ENCODE peak calls at places on chromosomes 1 and 21, in nine cellular contexts. C is osteoblast, L is PC-9, E is upper lobe of left lung, W is H9, K is fibroblast of mammary gland, Q is fibroblast of lung, J is omental fat pad, M is mammary epithelial cell. S is an unnamed sample.

GRCh38 chr1:97190326-97190725 is 468.7 kb downstream of the PTBP2 start:
- DNase-seq in M (peak), E (no peak), K (peak), Q (peak), L (no peak), W (no peak), J (no peak), C (peak), S (no peak)

GRCh38 chr1:194705123-194705522 is 1518.7 kb upstream of the B3GALT2 start:
- DNase-seq in J (no peak), W (no peak), M (no peak), L (no peak), C (no peak), K (no peak), E (no peak), Q (peak), S (no peak)

GRCh38 chr1:197776348-197777082 is 1.2 kb upstream of the DENND1B start:
- DNase-seq in E (no peak), L (no peak), M (peak), Q (peak), J (no peak), C (peak), W (no peak), K (peak), S (no peak)

GRCh38 chr1:218365600-218365999 is 20.5 kb downstream of the TGFB2 start:
- DNase-seq in W (no peak), K (no peak), J (no peak), Q (no peak), M (no peak), C (no peak), L (no peak), E (no peak), S (no peak)

GRCh38 chr21:43921602-43921978 is 56.6 kb downstream of the AGPAT3 start:
- DNase-seq in W (no peak), E (no peak), L (no peak), J (no peak), M (no peak), Q (no peak), K (no peak), C (no peak), S (no peak)

GRCh38 chr1:98145655-98146054 is 224.8 kb upstream of the DPYD start:
- DNase-seq in K (no peak), W (no peak), E (no peak), C (no peak), M (no peak), L (no peak), J (no peak), Q (no peak), S (no peak)

GRCh38 chr1:147890177-147890790 is 12.3 kb upstream of the GJA8 start:
- DNase-seq in E (peak), M (peak), J (peak), C (no peak), Q (peak), L (peak), W (peak), K (peak), S (peak)

GRCh38 chr1:20484526-20485462 is 1.2 kb downstream of the CAMK2N1 start:
- DNase-seq in Q (no peak), C (peak), W (no peak), L (no peak), J (no peak), M (no peak), K (no peak), E (peak), S (no peak)

GRCh38 chr1:17313910-17314309 is 5.9 kb downstream of the PADI4 start:
- DNase-seq in M (no peak), J (no peak), L (no peak), Q (no peak), W (no peak), C (no peak), K (no peak), E (no peak), S (no peak)

GRCh38 chr1:201970334-201971159 is 11.9 kb upstream of the RNPEP start:
- DNase-seq in L (no peak), E (no peak), K (peak), W (no peak), M (no peak), J (no peak), Q (no peak), C (no peak), S (no peak)

GRCh38 chr1:179969962-179970361 is 15.4 kb downstream of the CEP350 start:
- DNase-seq in C (no peak), J (no peak), E (no peak), M (no peak), L (no peak), Q (peak), K (peak), W (no peak), S (no peak)

GRCh38 chr21:31531967-31532366 is 127.5 kb upstream of the SOD1 start:
- DNase-seq in Q (no peak), M (no peak), C (no peak), L (no peak), J (no peak), K (no peak), E (no peak), W (no peak), S (no peak)

GRCh38 chr1:53593758-53594380 is 134.7 kb downstream of the DMRTB1 start:
- DNase-seq in L (no peak), J (no peak), C (no peak), K (no peak), W (peak), Q (peak), M (no peak), E (peak), S (no peak)

GRCh38 chr1:53931523-53931922 is 14.0 kb downstream of the IFT25 start:
- DNase-seq in L (no peak), Q (no peak), E (no peak), J (no peak), C (no peak), K (no peak), W (no peak), M (no peak), S (no peak)

GRCh38 chr1:229230136-229230892 is 40.6 kb upstream of the RAB4A start:
- DNase-seq in J (no peak), M (peak), L (no peak), K (no peak), Q (no peak), E (no peak), C (no peak), W (no peak), S (peak)

DNA sequence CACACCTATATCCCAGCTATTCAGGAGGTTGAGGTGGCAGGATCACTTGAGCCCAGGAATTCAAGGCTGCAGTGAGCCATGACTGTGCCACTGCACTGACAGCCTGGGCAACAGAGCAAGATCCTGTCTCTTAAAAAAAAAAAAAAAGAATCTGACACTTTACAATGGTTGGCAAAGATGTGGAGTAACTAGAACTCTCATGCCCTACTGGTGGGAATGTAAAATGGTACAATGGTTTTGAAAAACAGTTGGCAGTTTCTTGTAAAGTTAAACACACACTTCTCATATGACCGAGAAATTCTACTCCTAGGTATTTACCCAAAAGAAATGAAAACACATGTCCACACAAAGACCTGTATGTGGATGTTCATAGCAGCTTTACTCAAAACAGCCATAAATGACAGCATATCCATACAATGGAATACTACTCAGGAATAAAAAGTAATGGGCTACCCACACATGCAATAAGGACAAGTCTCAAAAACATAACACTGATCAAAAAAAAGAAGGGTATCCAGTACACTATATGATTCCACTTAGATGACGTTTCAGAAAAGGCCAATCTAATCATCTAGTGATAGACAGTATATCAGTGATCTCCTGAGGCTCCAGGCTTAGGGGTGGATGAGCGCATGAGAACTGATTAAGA is 58.1 kb downstream of the HLCS start:
- DNase-seq in L (no peak), K (no peak), E (no peak), Q (peak), W (no peak), J (no peak), M (no peak), C (no peak), S (no peak)
- TF ChIP-seq CTCF in L (no peak), K (no peak), E (no peak), Q (peak), W (peak), J (no peak), M (peak), C (peak), S (peak)

DNA sequence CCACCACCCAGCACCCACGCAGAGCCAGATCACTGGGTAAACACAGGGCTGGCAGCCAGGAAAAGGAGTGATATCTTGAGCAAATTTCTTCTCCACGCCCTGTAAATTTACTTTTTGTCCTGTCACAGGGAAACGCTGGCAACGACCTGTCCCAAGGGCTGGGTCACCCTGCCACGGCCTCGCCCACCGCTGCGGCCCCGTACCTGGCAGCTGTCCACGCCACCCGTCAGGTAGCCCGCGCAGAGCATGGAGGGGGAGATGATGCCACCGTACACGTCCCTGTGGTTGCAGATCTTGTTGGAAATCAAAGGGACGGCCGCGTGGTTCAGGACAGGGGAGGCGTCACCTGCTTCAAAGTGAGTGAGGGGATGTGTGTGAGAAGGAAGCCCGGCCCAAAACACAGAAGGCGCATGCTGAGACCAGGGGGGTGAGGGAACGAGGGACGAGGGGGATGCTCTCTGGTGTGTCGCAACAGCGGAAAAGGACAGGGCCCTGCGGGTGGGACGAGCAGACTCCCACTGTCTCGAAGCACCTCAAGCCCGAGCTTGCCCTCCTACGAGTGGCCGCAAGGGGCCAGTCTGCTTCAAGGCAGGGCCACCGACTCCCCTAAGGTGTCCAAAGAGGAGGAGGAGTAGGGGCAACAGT is 10.1 kb upstream of the TFF1 start:
- DNase-seq in W (peak), Q (no peak), L (no peak), K (no peak), M (no peak), J (no peak), E (peak), C (peak), S (no peak)
- TF ChIP-seq CTCF in W (peak), Q (no peak), L (no peak), K (no peak), M (peak), J (no peak), E (no peak), C (no peak), S (no peak)

DNA sequence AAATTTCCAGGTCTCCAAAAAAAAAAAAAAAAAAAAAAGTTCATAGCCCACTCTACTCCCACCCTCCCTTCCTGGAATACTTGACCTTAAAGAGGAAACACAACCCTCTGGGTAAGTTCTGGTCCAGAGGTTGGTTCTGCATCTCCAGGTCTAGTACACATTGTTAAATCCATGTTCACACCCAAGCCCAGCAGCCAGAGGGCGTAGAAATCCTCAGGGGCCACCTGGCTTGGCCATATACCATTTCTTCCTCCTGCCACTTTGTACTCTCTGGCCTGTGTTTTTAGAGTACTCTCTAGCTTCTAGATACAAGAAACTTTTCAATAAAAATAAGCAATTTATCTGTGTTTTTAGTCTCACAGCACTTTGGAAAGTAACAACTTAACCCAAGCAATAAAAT is 89.3 kb downstream of the PHTF1 start:
- DNase-seq in E (no peak), Q (no peak), W (no peak), C (no peak), K (no peak), L (no peak), J (no peak), M (no peak), S (no peak)
- TF ChIP-seq CTCF in E (no peak), Q (no peak), W (no peak), C (no peak), K (no peak), L (no peak), J (no peak), M (no peak), S (no peak)

GRCh38 chr1:23554481-23555224 is 4.6 kb downstream of the ID3 start:
- DNase-seq in Q (peak), W (peak), J (no peak), M (peak), K (peak), E (peak), L (peak), C (peak), S (peak)
- TF ChIP-seq CTCF in Q (peak), W (peak), J (no peak), M (no peak), K (no peak), E (peak), L (no peak), C (no peak), S (peak)

DNA sequence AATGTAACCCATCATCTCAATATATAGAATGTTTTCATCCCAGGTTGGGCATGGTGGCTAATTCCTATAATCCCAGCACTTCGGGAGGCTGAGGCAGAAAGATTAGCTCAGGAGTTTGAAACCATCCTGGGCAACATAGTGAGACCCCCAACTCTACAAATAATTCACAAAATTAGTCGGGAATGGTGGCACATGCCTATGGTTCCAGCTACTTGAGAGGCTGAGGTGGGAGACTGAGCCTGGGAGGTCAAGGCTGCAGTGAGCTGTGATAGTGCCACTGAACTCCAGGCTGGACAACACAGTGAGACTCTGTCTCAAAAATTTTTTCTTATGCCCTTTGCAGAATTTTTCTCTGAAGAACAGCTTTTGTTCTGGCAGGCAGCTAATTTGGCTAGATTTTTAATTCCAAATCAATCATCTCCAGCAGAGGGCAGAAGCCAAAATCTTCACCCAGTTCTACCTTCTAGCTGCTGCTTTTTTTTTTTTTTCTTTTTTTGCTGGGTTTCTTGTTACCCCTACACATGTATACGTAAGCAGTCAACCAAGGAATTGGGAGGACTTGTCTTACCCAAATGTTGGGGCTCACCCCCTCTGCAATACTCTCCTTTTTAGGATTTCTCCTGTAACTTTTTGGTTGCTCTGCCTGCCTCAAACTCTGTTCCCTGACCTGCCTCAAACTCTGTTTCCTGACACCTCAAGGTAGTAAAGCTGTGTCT is 2.7 kb upstream of the RAD54L start:
- DNase-seq in W (no peak), K (peak), J (no peak), E (no peak), C (peak), M (no peak), L (peak), Q (peak), S (no peak)
- TF ChIP-seq CTCF in W (peak), K (peak), J (no peak), E (peak), C (peak), M (peak), L (peak), Q (peak), S (peak)

GRCh38 chr21:45954271-45954670 is 27.3 kb upstream of the COL6A1 start:
- DNase-seq in K (peak), L (no peak), Q (peak), E (no peak), M (no peak), W (peak), J (no peak), C (peak), S (no peak)
- TF ChIP-seq CTCF in K (peak), L (no peak), Q (peak), E (no peak), M (no peak), W (peak), J (no peak), C (peak), S (no peak)

S was measured in type B pancreatic cell.